ENCODE peak calls at places on chromosomes 3 and 15, in nine cellular contexts. T, A, R, N, U, C, K, L and Z are unnamed samples.

GRCh38 chr3:32391643-32392529 is at the start of gene CMTM7:
- DNase-seq in T (peak; percentile 61), A (peak; percentile 81), R (peak; percentile 80), N (peak; percentile 71), U (no peak), C (no peak), K (no peak), L (peak; percentile 75), Z (peak; percentile 90)

GRCh38 chr3:24300949-24301348 is 193.7 kb downstream of the THRB start:
- DNase-seq in T (no peak), A (no peak), R (no peak), N (no peak), U (no peak), C (no peak), K (no peak), L (no peak), Z (no peak)

GRCh38 chr3:122754867-122755835 is 38.5 kb downstream of the HSPBAP1 start:
- DNase-seq in T (no peak), A (peak; percentile 32), R (no peak), N (peak; percentile 65), U (no peak), C (no peak), K (peak; percentile 10), L (peak; percentile 38), Z (no peak)

GRCh38 chr15:51229907-51230328 is 108.5 kb downstream of the CYP19A1 start:
- DNase-seq in T (no peak), A (peak; percentile 51), R (peak; percentile 67), N (no peak), U (no peak), C (no peak), K (no peak), L (no peak), Z (no peak)

GRCh38 chr3:126348308-126348920 is 8.8 kb downstream of the KLF15 start:
- DNase-seq in T (no peak), A (no peak), R (no peak), N (no peak), U (no peak), C (no peak), K (no peak), L (no peak), Z (no peak)

GRCh38 chr3:50671331-50671730 is 3.4 kb upstream of the DOCK3 start:
- DNase-seq in T (no peak), A (peak; percentile 79), R (no peak), N (no peak), U (peak; percentile 20), C (peak; percentile 66), K (peak; percentile 57), L (no peak), Z (peak; percentile 61)

GRCh38 chr3:114878119-114878839 is 268.8 kb downstream of the ZBTB20 start:
- DNase-seq in T (no peak), A (peak; percentile 69), R (no peak), N (no peak), U (no peak), C (no peak), K (peak; percentile 26), L (no peak), Z (no peak)

GRCh38 chr3:122800031-122800430 is 5.2 kb downstream of the SLC49A4 start:
- DNase-seq in T (no peak), A (no peak), R (no peak), N (no peak), U (no peak), C (no peak), K (no peak), L (no peak), Z (no peak)